ENCODE peak calls at places on chromosomes 5 and 9, in eight cellular contexts. L, P, A, C, I, B, E and Z are unnamed samples.

GRCh38 chr5:44875661-44876250 is 67.0 kb downstream of the MRPS30 start:
- DNase-seq in I (no peak), E (no peak), C (peak; percentile 7), L (no peak), P (peak; percentile 36), B (no peak), A (no peak), Z (peak; percentile 97)

GRCh38 chr5:147417133-147417813 is 92.6 kb downstream of the DPYSL3 start:
- DNase-seq in C (no peak), I (no peak), P (no peak), A (no peak), E (no peak), L (no peak), B (no peak), Z (peak; percentile 50)

GRCh38 chr9:124505901-124506346 is 1.3 kb downstream of the NR5A1 start:
- DNase-seq in B (no peak), I (no peak), P (no peak), C (peak; percentile 51), A (peak; percentile 21), E (no peak), L (no peak), Z (no peak)

GRCh38 chr9:341634-342421 is 127.2 kb downstream of the DOCK8 start:
- DNase-seq in I (no peak), E (no peak), P (no peak), C (no peak), L (no peak), B (no peak), A (no peak), Z (no peak)

GRCh38 chr9:33719581-33720374 is 75.6 kb upstream of the PRSS3 start:
- DNase-seq in L (peak; percentile 82), E (peak; percentile 84), P (no peak), B (peak; percentile 56), I (peak; percentile 51), A (peak; percentile 48), C (peak; percentile 79), Z (no peak)

GRCh38 chr5:31097851-31098250 is 95.6 kb upstream of the CDH6 start:
- DNase-seq in E (no peak), P (no peak), I (no peak), L (no peak), A (no peak), B (no peak), C (no peak), Z (no peak)

GRCh38 chr9:27336829-27337228 is 39.9 kb upstream of the EQTN start:
- DNase-seq in E (no peak), L (no peak), C (no peak), A (no peak), B (no peak), I (no peak), P (no peak), Z (no peak)

GRCh38 chr9:70470050-70471015 is 55.9 kb upstream of the KLF9 start:
- DNase-seq in C (no peak), B (no peak), A (no peak), L (no peak), P (no peak), E (no peak), I (no peak), Z (no peak)

GRCh38 chr5:135977375-135977928 is 22.7 kb upstream of the LECT2 start:
- DNase-seq in P (no peak), C (peak; percentile 85), E (peak; percentile 97), I (peak; percentile 67), A (peak; percentile 87), L (peak; percentile 87), B (peak; percentile 86), Z (no peak)

GRCh38 chr9:73807956-73808355 is 656.3 kb downstream of the ANXA1 start:
- DNase-seq in B (no peak), P (no peak), A (no peak), E (no peak), L (no peak), C (no peak), I (no peak), Z (no peak)

GRCh38 chr9:37923121-37923795 is 19.3 kb upstream of the SLC25A51 start:
- DNase-seq in E (peak; percentile 91), B (no peak), I (no peak), P (no peak), L (peak; percentile 32), A (no peak), C (no peak), Z (no peak)

GRCh38 chr5:174300941-174301761 is 255.6 kb downstream of the NSG2 start:
- DNase-seq in I (no peak), A (no peak), P (no peak), E (peak; percentile 68), C (no peak), B (peak; percentile 62), L (no peak), Z (no peak)

GRCh38 chr5:111853748-111854147 is 96.8 kb upstream of the NREP start:
- DNase-seq in C (no peak), E (no peak), A (no peak), P (no peak), I (no peak), L (no peak), B (no peak), Z (no peak)

GRCh38 chr9:127574089-127574921 is 37.8 kb upstream of the STXBP1 start:
- DNase-seq in C (no peak), A (peak; percentile 73), E (no peak), B (no peak), P (no peak), L (no peak), I (no peak), Z (no peak)

GRCh38 chr5:84779206-84779605 is 394.5 kb upstream of the EDIL3 start:
- DNase-seq in P (no peak), E (no peak), L (no peak), C (no peak), B (peak; percentile 1), I (no peak), A (no peak), Z (no peak)

GRCh38 chr9:114894801-114895433 is 35.5 kb downstream of the TNFSF8 start:
- DNase-seq in B (no peak), P (peak; percentile 98), E (peak; percentile 52), A (no peak), C (peak; percentile 62), I (no peak), L (no peak), Z (no peak)

GRCh38 chr9:15231788-15232635 is 75.0 kb downstream of the TTC39B start:
- DNase-seq in E (peak; percentile 79), A (no peak), P (no peak), L (no peak), I (peak; percentile 23), C (peak; percentile 84), B (peak; percentile 68), Z (no peak)

GRCh38 chr9:114484854-114485443 is 20.3 kb downstream of the WHRN start:
- DNase-seq in C (no peak), L (no peak), I (peak; percentile 68), A (no peak), E (no peak), P (peak; percentile 45), B (no peak), Z (peak; percentile 50)

GRCh38 chr9:19050637-19051591 is 1.7 kb downstream of the RRAGA start:
- DNase-seq in I (no peak), C (no peak), E (no peak), A (no peak), B (no peak), L (no peak), P (no peak), Z (no peak)

GRCh38 chr5:16178745-16179372 is 732 bp downstream of the MARCHF11 start:
- DNase-seq in I (peak; percentile 40), B (peak; percentile 97), A (peak; percentile 63), P (no peak), E (peak; percentile 98), C (peak; percentile 95), L (peak; percentile 71), Z (no peak)

GRCh38 chr5:82257247-82257646 is 20.9 kb downstream of the RPS23 start:
- DNase-seq in B (no peak), L (no peak), I (no peak), C (peak; percentile 52), A (no peak), E (no peak), P (no peak), Z (no peak)

DNA sequence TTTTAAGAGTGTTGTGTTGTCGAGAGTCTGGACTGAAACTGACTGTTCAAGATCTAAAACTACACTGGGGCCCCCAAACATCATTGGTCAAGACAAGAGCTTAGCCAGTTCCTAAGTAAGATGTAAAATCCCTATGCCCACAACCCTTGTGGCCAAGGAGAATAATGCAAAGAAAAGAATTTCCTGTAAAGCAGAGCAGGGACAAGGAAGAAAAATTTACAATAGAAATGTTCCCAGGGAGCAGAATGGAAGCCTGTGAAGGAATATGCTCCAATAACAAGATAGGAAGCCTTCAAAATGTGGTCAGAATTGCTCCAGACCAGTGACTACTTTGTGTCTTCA is 20.4 kb downstream of the PPP1R2B start:
- DNase-seq in A (no peak), I (no peak), C (peak; percentile 28), L (no peak), B (no peak), E (no peak), P (no peak), Z (no peak)
- H3K27ac ChIP-seq in A (no peak overlapping the region), I (no peak overlapping the region), C (no peak overlapping the region), L (no peak overlapping the region), B (no peak overlapping the region), E (no peak overlapping the region), P (no peak overlapping the region), Z (no peak overlapping the region)

GRCh38 chr5:79842006-79842881 is 148.8 kb downstream of the MTX3 start:
- DNase-seq in B (no peak), L (no peak), E (no peak), I (no peak), C (no peak), P (no peak), A (no peak), Z (no peak)

GRCh38 chr5:79845448-79846197 is 145.4 kb downstream of the MTX3 start:
- DNase-seq in C (no peak), P (peak; percentile 53), E (peak; percentile 22), A (no peak), I (peak; percentile 43), B (no peak), L (no peak), Z (peak; percentile 55)

GRCh38 chr5:79844571-79844970 is 146.5 kb downstream of the MTX3 start:
- DNase-seq in C (no peak), A (no peak), B (no peak), E (peak; percentile 19), I (no peak), L (no peak), P (no peak), Z (no peak)

GRCh38 chr5:79842991-79843390 is 148.1 kb downstream of the MTX3 start:
- DNase-seq in P (no peak), E (no peak), L (no peak), I (no peak), C (no peak), B (no peak), A (no peak), Z (no peak)

GRCh38 chr5:79843450-79844388 is 147.3 kb downstream of the MTX3 start:
- DNase-seq in B (no peak), A (no peak), P (no peak), L (no peak), E (peak; percentile 22), I (no peak), C (no peak), Z (no peak)
- H3K27ac ChIP-seq in B (no peak overlapping the region), A (no peak overlapping the region), P (no peak overlapping the region), L (no peak overlapping the region), E (no peak overlapping the region), I (no peak overlapping the region), C (no peak overlapping the region), Z (no peak overlapping the region)

GRCh38 chr5:100853582-100853981 is 49.5 kb downstream of the ST8SIA4 start:
- DNase-seq in A (no peak), C (no peak), E (no peak), I (no peak), B (no peak), L (no peak), P (no peak), Z (no peak)
- H3K27ac ChIP-seq in A (no peak overlapping the region), C (no peak overlapping the region), E (no peak overlapping the region), I (no peak overlapping the region), B (no peak overlapping the region), L (peak overlapping the region; percentile 80), P (no peak overlapping the region), Z (no peak overlapping the region)

GRCh38 chr9:137298401-137298982 is 3.6 kb downstream of the NRARP start:
- DNase-seq in I (no peak), C (no peak), L (no peak), P (no peak), B (peak; percentile 39), A (no peak), E (peak; percentile 63), Z (no peak)
- H3K27ac ChIP-seq in I (no peak overlapping the region), C (peak overlapping the region; percentile 84), L (no peak overlapping the region), P (no peak overlapping the region), B (no peak overlapping the region), A (peak overlapping the region; percentile 73), E (peak overlapping the region; percentile 61), Z (no peak overlapping the region)